ENCODE peak calls at places on chromosome 20, in six cellular contexts. A is GDM1, Q is ACHN, H is naive B cell, B is cerebellum, F is SJSA1. Y is an unnamed sample.
A peak's percentile ranks its signal among the peaks of the same experiment; 100 is the strongest.

GRCh38 chr20:11849270-11849920 is 68.3 kb upstream of the BTBD3 start:
- DNase-seq in A (no peak), Q (no peak), H (no peak), B (no peak), F (no peak), Y (no peak)

GRCh38 chr20:57450419-57450818 is 59.2 kb downstream of the RBM38 start:
- DNase-seq in A (peak; percentile 73), Q (no peak), H (peak; percentile 71), B (no peak), F (no peak), Y (no peak)

GRCh38 chr20:63754008-63754407 is 14.4 kb downstream of the SLC2A4RG start:
- DNase-seq in A (no peak), Q (no peak), H (no peak), B (no peak), F (peak; percentile 38), Y (no peak)

GRCh38 chr20:40080059-40080652 is 608.9 kb downstream of the MAFB start:
- DNase-seq in A (no peak), Q (no peak), H (no peak), B (no peak), F (no peak), Y (no peak)

GRCh38 chr20:23235173-23236027 is 115.2 kb upstream of the NXT1 start:
- DNase-seq in A (peak; percentile 60), Q (no peak), H (no peak), B (peak; percentile 21), F (no peak), Y (no peak)

GRCh38 chr20:56393133-56393472 is 658 bp downstream of the CSTF1 start:
- DNase-seq in A (no peak), Q (no peak), H (no peak), B (peak; percentile 15), F (no peak), Y (no peak)

GRCh38 chr20:3158968-3159431 is 665 bp downstream of the FASTKD5 start:
- DNase-seq in A (no peak), Q (peak; percentile 28), H (no peak), B (no peak), F (no peak), Y (no peak)

GRCh38 chr20:49825521-49826033 is 12.9 kb downstream of the SLC9A8 start:
- DNase-seq in A (no peak), Q (no peak), H (no peak), B (no peak), F (no peak), Y (no peak)

Y was measured in nucleus accumbens.